ENCODE peak calls at places on chromosome 21, in five cellular contexts. One of them, this sample, is unnamed.

GRCh38 chr21:26883768-26884167 is 38.6 kb upstream of the ADAMTS1 start:
- DNase-seq in H1: no peak
- DNase-seq in HepG2: no peak
- DNase-seq in K562: no peak
- DNase-seq in GM12878: no peak
- DNase-seq in this sample: no peak

GRCh38 chr21:25421327-25422028 is 185.8 kb downstream of the MRPL39 start:
- DNase-seq in H1: no peak
- DNase-seq in HepG2: no peak
- DNase-seq in K562: no peak
- DNase-seq in GM12878: peak
- DNase-seq in this sample: peak

GRCh38 chr21:45848805-45849204 is 132.8 kb upstream of the COL6A1 start:
- DNase-seq in H1: no peak
- DNase-seq in HepG2: no peak
- DNase-seq in K562: no peak
- DNase-seq in GM12878: no peak
- DNase-seq in this sample: no peak

GRCh38 chr21:31133243-31133830 is 95.1 kb upstream of the KRTAP19-8 start:
- DNase-seq in H1: no peak
- DNase-seq in HepG2: no peak
- DNase-seq in K562: no peak
- DNase-seq in GM12878: no peak
- DNase-seq in this sample: no peak

GRCh38 chr21:31366825-31367224 is 22.8 kb upstream of the TIAM1 start:
- DNase-seq in H1: no peak
- DNase-seq in HepG2: no peak
- DNase-seq in K562: no peak
- DNase-seq in GM12878: no peak
- DNase-seq in this sample: no peak

GRCh38 chr21:40797881-40798280 is 49.1 kb downstream of the DSCAM start:
- DNase-seq in H1: no peak
- DNase-seq in HepG2: no peak
- DNase-seq in K562: no peak
- DNase-seq in GM12878: no peak
- DNase-seq in this sample: no peak

GRCh38 chr21:46068516-46069079 is 29.3 kb upstream of the COL6A2 start:
- DNase-seq in H1: no peak
- DNase-seq in HepG2: no peak
- DNase-seq in K562: no peak
- DNase-seq in GM12878: no peak
- DNase-seq in this sample: no peak

GRCh38 chr21:45098867-45099266 is 24.5 kb downstream of the ADARB1 start:
- DNase-seq in H1: no peak
- DNase-seq in HepG2: peak
- DNase-seq in K562: peak
- DNase-seq in GM12878: no peak
- DNase-seq in this sample: peak

GRCh38 chr21:26565546-26565945 is 7.5 kb downstream of the CYYR1 start:
- DNase-seq in H1: no peak
- DNase-seq in HepG2: no peak
- DNase-seq in K562: no peak
- DNase-seq in GM12878: no peak
- DNase-seq in this sample: no peak

GRCh38 chr21:17610862-17611261 is 1.8 kb downstream of the BTG3 start:
- DNase-seq in H1: no peak
- DNase-seq in HepG2: peak
- DNase-seq in K562: no peak
- DNase-seq in GM12878: no peak
- DNase-seq in this sample: no peak
- H2AFZ ChIP-seq in H1: no peak
- H2AFZ ChIP-seq in HepG2: no peak
- H2AFZ ChIP-seq in K562: no peak
- H2AFZ ChIP-seq in GM12878: no peak
- H2AFZ ChIP-seq in this sample: no peak

DNA sequence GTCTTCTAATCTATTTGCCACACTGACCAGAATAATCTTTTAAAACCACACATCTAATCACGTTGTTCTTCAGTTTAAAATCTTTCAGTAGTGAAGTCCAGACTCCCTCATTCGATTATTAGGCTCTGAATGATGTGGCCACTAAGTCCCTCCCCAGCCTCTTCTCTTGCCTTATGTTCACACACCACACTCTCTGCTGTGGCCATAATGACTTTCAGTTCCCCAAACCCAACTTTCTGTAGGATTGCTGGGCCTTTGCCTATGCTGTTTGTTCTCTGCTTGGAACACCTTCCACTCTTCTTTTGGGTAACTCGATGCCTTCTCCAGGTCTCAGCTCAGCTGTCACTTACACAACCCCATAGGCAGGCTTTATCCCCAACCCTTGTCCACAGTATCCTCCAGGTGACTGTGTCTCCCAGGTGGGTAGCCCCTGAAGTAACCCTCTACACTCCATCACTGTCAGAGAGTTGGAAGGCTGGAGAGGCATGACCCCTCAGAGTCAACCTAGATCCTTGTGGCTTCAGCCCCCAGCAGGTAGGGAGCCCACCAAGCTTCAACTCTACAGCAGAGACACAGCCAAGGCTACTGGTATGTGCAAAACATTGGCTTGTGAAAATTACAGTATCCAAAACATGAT is 8.4 kb upstream of the SLC37A1 start:
- DNase-seq in H1: no peak
- DNase-seq in HepG2: no peak
- DNase-seq in K562: no peak
- DNase-seq in GM12878: peak
- DNase-seq in this sample: no peak
- H3K4me2 ChIP-seq in H1: no peak
- H3K4me2 ChIP-seq in HepG2: no peak
- H3K4me2 ChIP-seq in K562: no peak
- H3K4me2 ChIP-seq in GM12878: peak
- H3K4me2 ChIP-seq in this sample: no peak

DNA sequence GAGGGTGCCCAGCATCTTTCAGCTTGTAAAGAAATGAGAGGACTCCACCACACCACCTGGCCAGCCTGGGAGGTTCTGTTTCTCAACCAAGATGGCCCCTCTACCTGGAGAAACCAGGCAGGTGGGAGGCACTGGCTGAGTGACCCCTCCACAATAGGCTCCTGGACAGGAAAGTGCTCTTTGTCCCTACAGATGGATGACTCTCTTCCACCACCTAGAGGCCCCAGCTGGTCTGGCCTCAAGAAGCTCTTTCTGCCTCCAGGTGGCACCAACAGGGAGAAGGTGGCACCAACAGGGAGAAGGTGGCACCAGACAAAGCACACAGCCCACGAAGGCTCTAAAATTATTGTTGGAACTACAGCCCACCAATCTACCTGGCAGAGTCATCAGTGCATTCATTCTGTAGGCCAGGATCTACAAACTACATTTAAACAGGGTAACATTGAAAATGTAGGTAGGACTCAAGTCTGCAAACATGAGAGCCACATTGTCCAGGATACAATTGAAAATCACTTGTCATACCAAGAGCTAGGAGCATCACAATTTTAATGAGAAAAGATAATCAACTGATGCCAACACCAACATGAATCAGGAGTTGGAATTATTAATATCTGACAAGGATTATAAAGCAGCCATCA is 14.4 kb downstream of the TMPRSS3 start:
- DNase-seq in H1: no peak
- DNase-seq in HepG2: peak
- DNase-seq in K562: peak
- DNase-seq in GM12878: no peak
- DNase-seq in this sample: peak
- TF ChIP-seq CREB1 in H1: no peak
- TF ChIP-seq CREB1 in HepG2: no peak
- TF ChIP-seq CREB1 in K562: no peak
- TF ChIP-seq CREB1 in GM12878: no peak
- TF ChIP-seq CREB1 in this sample: no peak

DNA sequence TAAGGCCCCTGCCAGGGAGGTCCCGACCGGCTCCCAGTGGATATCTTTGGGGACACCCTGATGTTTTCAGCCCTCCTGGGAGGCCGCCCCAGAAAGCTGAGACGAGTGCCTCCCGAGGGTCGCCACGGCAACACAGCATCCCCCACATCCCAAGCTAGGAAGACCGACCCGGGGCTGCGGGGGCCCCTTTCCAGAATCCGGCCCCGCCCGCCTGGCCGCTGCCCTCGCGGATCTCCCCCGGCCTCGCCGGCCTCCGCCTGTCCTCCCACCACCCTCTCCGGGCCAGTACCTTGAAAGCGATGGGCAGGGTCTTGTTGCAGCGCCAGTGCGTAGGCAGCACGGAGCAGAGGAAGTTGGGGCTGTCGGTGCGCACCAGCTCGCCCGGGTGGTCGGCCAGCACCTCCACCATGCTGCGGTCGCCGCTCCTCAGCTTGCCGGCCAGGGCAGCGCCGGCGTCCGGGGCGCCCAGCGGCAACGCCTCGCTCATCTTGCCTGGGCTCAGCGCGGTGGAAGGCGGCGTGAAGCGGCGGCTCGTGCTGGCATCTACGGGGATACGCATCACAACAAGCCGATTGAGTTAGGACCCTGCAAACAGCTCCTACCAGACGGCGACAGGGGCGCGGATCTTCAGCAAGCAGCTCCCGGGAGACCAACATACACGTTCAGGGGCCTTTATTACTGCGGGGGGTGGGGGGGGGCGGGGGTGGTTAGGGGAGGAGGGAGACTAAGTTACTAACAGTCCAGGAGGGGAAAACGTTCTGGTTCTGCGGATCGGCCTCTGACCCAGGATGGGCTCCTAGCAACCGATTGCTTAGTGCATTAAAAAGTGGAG is 162.3 kb downstream of the RUNX1 start:
- DNase-seq in H1: peak
- DNase-seq in HepG2: no peak
- DNase-seq in K562: peak
- DNase-seq in GM12878: no peak
- DNase-seq in this sample: peak
- H2AFZ ChIP-seq in H1: no peak
- H2AFZ ChIP-seq in HepG2: no peak
- H2AFZ ChIP-seq in K562: peak
- H2AFZ ChIP-seq in GM12878: peak
- H2AFZ ChIP-seq in this sample: no peak

DNA sequence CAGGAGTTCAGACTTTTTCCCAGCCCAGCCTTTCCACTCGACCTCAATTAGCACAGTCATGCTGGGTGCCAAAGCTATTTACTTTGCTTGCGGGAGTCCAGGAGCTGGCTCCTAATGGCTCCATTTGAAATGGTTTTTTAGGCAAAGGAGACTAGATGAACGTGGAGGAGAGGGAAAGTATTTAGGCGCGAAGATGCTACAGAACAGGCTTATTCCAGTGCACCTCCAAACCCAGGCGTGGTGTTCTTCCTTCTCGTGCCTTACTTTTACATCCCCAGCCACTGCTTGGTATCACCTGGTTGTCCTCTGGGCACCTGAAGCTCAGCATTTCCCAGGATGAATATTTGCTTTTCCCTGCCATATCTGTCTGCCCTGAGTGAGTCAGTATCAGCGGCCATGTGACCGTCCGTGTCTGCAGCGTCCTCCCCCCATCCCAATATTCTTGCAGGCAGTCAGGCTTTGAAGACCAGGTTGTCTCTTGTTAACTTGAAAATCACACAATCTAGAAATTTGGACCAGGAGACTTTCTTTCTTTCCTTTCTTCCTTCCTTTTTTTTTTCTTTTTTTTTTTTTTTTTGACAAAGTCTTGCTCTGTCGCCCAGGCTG is 198.5 kb downstream of the DYRK1A start:
- DNase-seq in H1: peak
- DNase-seq in HepG2: peak
- DNase-seq in K562: peak
- DNase-seq in GM12878: no peak
- DNase-seq in this sample: no peak
- H3K4me2 ChIP-seq in H1: peak
- H3K4me2 ChIP-seq in HepG2: peak
- H3K4me2 ChIP-seq in K562: peak
- H3K4me2 ChIP-seq in GM12878: peak
- H3K4me2 ChIP-seq in this sample: peak

DNA sequence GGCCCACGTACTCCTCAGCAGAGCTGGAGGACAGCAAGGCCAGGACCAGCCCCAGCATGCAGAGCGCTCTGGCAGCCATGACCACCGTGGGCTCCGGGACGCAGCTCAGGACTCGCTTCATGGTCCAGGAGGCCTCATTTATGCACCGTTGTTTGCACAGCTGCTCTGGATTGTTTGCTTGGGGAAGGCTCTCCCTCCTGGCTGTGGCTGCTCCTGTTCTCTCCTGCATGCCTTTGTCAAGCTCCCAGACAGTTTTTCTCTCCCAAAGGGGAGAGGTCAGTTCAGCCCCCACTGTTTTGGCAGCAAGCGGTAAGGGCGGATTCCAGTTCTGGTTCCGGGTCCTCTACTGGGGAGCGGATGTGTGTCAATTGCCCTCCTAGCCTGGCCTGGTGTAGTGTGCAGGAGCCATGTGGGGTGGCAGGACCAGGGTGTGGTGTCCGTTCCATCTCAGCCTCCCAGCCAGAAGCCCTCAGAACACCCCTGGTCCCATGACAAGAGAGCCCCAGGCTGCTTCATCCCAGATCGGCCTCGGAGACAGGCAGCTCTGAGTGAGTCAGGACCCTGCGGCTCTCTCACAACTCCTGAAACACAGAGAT is at the start of gene TFF3:
- DNase-seq in H1: peak
- DNase-seq in HepG2: peak
- DNase-seq in K562: no peak
- DNase-seq in GM12878: no peak
- DNase-seq in this sample: no peak
- TF ChIP-seq CREB1 in H1: no peak
- TF ChIP-seq CREB1 in HepG2: no peak
- TF ChIP-seq CREB1 in K562: no peak
- TF ChIP-seq CREB1 in GM12878: no peak
- TF ChIP-seq CREB1 in this sample: no peak

GRCh38 chr21:38756746-38757145 is 49.0 kb upstream of the ETS2 start:
- DNase-seq in H1: no peak
- DNase-seq in HepG2: no peak
- DNase-seq in K562: no peak
- DNase-seq in GM12878: no peak
- DNase-seq in this sample: no peak
- H2AFZ ChIP-seq in H1: no peak
- H2AFZ ChIP-seq in HepG2: no peak
- H2AFZ ChIP-seq in K562: peak
- H2AFZ ChIP-seq in GM12878: no peak
- H2AFZ ChIP-seq in this sample: no peak